ENCODE peak calls at places on chromosomes 2 and 18, in seven cellular contexts. C is stimulated activated CD4-positive, alpha-beta T cell treated with anti-CD3 and anti-CD28 coated beads, Interleukin-2, amount 100 ng/mL, for 4 hours; W is adrenal gland; A is 8988T; B is mesenchymal stem cell; J is fibroblast of mammary gland; X is EH. N is an unnamed sample.

GRCh38 chr2:157737636-157738035 is 109.0 kb upstream of the ACVR1C start:
- DNase-seq in C (no peak), W (no peak), A (no peak), J (no peak), B (no peak), X (no peak), N (no peak)

GRCh38 chr18:31217038-31217437 is 54.4 kb upstream of the DSC1 start:
- DNase-seq in J (no peak), W (no peak), A (no peak), B (no peak), X (no peak), C (no peak), N (no peak)

GRCh38 chr2:20631617-20632307 is 19.1 kb downstream of the HS1BP3 start:
- DNase-seq in J (no peak), B (no peak), A (no peak), W (no peak), C (no peak), X (no peak), N (no peak)

GRCh38 chr2:132403176-132403575 is 13.4 kb upstream of the GPR39 start:
- DNase-seq in J (no peak), A (no peak), B (no peak), C (no peak), W (no peak), X (no peak), N (no peak)

GRCh38 chr2:190511104-190511503 is 23.4 kb downstream of the NEMP2 start:
- DNase-seq in A (no peak), B (peak; percentile 53), W (no peak), C (no peak), X (peak; percentile 55), J (peak; percentile 56), N (no peak)

GRCh38 chr2:21800356-21800755 is 676.6 kb downstream of the TDRD15 start:
- DNase-seq in J (peak; percentile 4), C (no peak), A (no peak), X (peak; percentile 18), W (no peak), B (peak; percentile 47), N (no peak)

GRCh38 chr18:58195278-58195721 is 151.3 kb downstream of the NEDD4L start:
- DNase-seq in C (peak; percentile 2), B (no peak), W (no peak), A (no peak), X (no peak), J (no peak), N (no peak)

GRCh38 chr2:149383340-149383739 is 53.0 kb downstream of the LYPD6 start:
- DNase-seq in J (peak; percentile 87), A (no peak), C (no peak), X (peak; percentile 81), W (no peak), B (peak; percentile 80), N (no peak)

GRCh38 chr2:113124984-113125855 is 2.2 kb upstream of the IL1RN start:
- DNase-seq in A (no peak), C (no peak), W (no peak), J (peak; percentile 29), B (peak; percentile 18), X (peak; percentile 72), N (no peak)

GRCh38 chr18:22349966-22350365 is 67.7 kb downstream of the CTAGE1 start:
- DNase-seq in X (no peak), W (no peak), J (no peak), A (no peak), C (no peak), B (peak; percentile 29), N (no peak)